ENCODE peak calls at places on chromosomes 5 and 9, in seven cellular contexts. K, N, I, R, F, H and Y are unnamed samples.

GRCh38 chr9:36738318-36738975 is 165.8 kb downstream of the MELK start:
- DNase-seq in I (no peak), H (no peak), F (no peak), N (no peak), R (no peak), K (peak), Y (no peak)

GRCh38 chr5:42919600-42919999 is 107.9 kb upstream of the SELENOP start:
- DNase-seq in K (no peak), H (no peak), N (no peak), R (no peak), F (no peak), I (no peak), Y (no peak)

GRCh38 chr9:11726659-11727058 is 966.5 kb upstream of the TYRP1 start:
- DNase-seq in N (no peak), K (no peak), I (no peak), F (no peak), R (no peak), H (no peak), Y (no peak)

GRCh38 chr5:159965031-159965837 is 43.7 kb upstream of the TTC1 start:
- DNase-seq in H (peak), F (no peak), N (peak), R (peak), I (peak), K (no peak), Y (no peak)

GRCh38 chr9:105479846-105480245 is 32.0 kb downstream of the FSD1L start:
- DNase-seq in R (no peak), F (no peak), K (no peak), I (no peak), N (no peak), H (no peak), Y (no peak)

GRCh38 chr9:123368481-123369153 is 12.6 kb downstream of the CRB2 start:
- DNase-seq in I (no peak), H (no peak), K (no peak), R (no peak), N (no peak), F (no peak), Y (no peak)

GRCh38 chr5:116454417-116454927 is 120.2 kb downstream of the SEMA6A start:
- DNase-seq in H (no peak), K (peak), F (no peak), R (no peak), N (peak), I (no peak), Y (no peak)

GRCh38 chr9:110546411-110546871 is 33.1 kb downstream of the SVEP1 start:
- DNase-seq in I (no peak), R (no peak), K (no peak), F (no peak), H (no peak), N (no peak), Y (no peak)

GRCh38 chr9:14511452-14511851 is 181.8 kb downstream of the ZDHHC21 start:
- DNase-seq in I (no peak), F (no peak), K (no peak), N (peak), H (no peak), R (no peak), Y (no peak)

GRCh38 chr5:145718956-145719355 is 116.2 kb downstream of the PRELID2 start:
- DNase-seq in R (no peak), H (no peak), K (no peak), I (no peak), F (no peak), N (peak), Y (no peak)

GRCh38 chr9:92100237-92100911 is 14.8 kb downstream of the SPTLC1 start:
- DNase-seq in H (no peak), N (peak), I (no peak), F (no peak), K (peak), R (no peak), Y (no peak)

GRCh38 chr5:98816574-98817222 is 43.2 kb downstream of the RGMB start:
- DNase-seq in R (no peak), N (no peak), F (no peak), K (no peak), I (no peak), H (no peak), Y (no peak)

GRCh38 chr5:39775458-39776365 is 350.9 kb upstream of the DAB2 start:
- DNase-seq in I (no peak), K (no peak), R (no peak), F (no peak), N (peak), H (no peak), Y (no peak)

GRCh38 chr9:9521033-9521779 is 1091.6 kb downstream of the PTPRD start:
- DNase-seq in F (no peak), N (no peak), K (no peak), I (no peak), R (no peak), H (no peak), Y (no peak)

GRCh38 chr5:83473344-83474169 is 2.0 kb downstream of the VCAN start:
- DNase-seq in R (peak), N (peak), K (peak), I (peak), F (peak), H (peak), Y (peak)

GRCh38 chr9:34428325-34428958 is 29.9 kb downstream of the FAM219A start:
- DNase-seq in N (no peak), I (no peak), H (peak), F (no peak), K (no peak), R (no peak), Y (no peak)

GRCh38 chr9:128066713-128067621 is at the start of gene NAIF1:
- DNase-seq in R (peak), F (peak), I (peak), K (peak), H (peak), N (peak), Y (peak)

GRCh38 chr9:129724456-129725190 is 28.2 kb downstream of the PTGES start:
- DNase-seq in I (no peak), K (no peak), H (no peak), F (no peak), R (no peak), N (no peak), Y (no peak)

GRCh38 chr5:175653763-175654162 is 4.1 kb upstream of the HRH2 start:
- DNase-seq in N (no peak), H (no peak), I (no peak), K (no peak), F (no peak), R (no peak), Y (no peak)